ENCODE peak calls at places on chromosome 18, in seven cellular contexts. P is activated CD8-positive, alpha-beta memory T cell treated with anti-CD3 and anti-CD28 coated beads for 48 hours; W is HFFc6; R is hepatocyte; M is EH; I is NCI-H1694 treated with DMSO at 0.1 percent for 48 hours; Y is pons. L is an unnamed sample.

GRCh38 chr18:23772327-23772920 is 83.2 kb downstream of the LAMA3 start:
- DNase-seq in P (no peak), W (no peak), R (no peak), M (no peak), I (no peak), Y (peak; percentile 8), L (no peak)

GRCh38 chr18:908631-909621 is 4.3 kb downstream of the ADCYAP1 start:
- DNase-seq in P (no peak), W (no peak), R (no peak), M (no peak), I (no peak), Y (no peak), L (no peak)

GRCh38 chr18:54734059-54734458 is 94.2 kb upstream of the RAB27B start:
- DNase-seq in P (no peak), W (peak; percentile 87), R (peak; percentile 42), M (peak; percentile 89), I (no peak), Y (peak; percentile 6), L (no peak)

GRCh38 chr18:56843241-56843640 is 192.1 kb downstream of the WDR7 start:
- DNase-seq in P (no peak), W (no peak), R (no peak), M (no peak), I (no peak), Y (no peak), L (no peak)

GRCh38 chr18:48902856-48903601 is 47.7 kb downstream of the SMAD7 start:
- DNase-seq in P (no peak), W (no peak), R (no peak), M (peak; percentile 55), I (no peak), Y (peak; percentile 63), L (no peak)

GRCh38 chr18:36321636-36322407 is 24.3 kb downstream of the FHOD3 start:
- DNase-seq in P (no peak), W (peak; percentile 48), R (no peak), M (peak; percentile 59), I (no peak), Y (no peak), L (no peak)

GRCh38 chr18:23493654-23494053 is 9.7 kb upstream of the RMC1 start:
- DNase-seq in P (no peak), W (no peak), R (no peak), M (no peak), I (no peak), Y (no peak), L (no peak)

GRCh38 chr18:43587538-43588153 is 310.4 kb upstream of the SYT4 start:
- DNase-seq in P (no peak), W (peak; percentile 44), R (peak; percentile 61), M (peak; percentile 50), I (peak; percentile 37), Y (peak; percentile 65), L (no peak)

GRCh38 chr18:64132871-64133270 is 16.0 kb downstream of the LINC00305 start:
- DNase-seq in P (no peak), W (no peak), R (no peak), M (no peak), I (peak; percentile 16), Y (peak; percentile 38), L (no peak)

GRCh38 chr18:75206637-75207297 is 2.2 kb downstream of the PTGR3 start:
- DNase-seq in P (no peak), W (no peak), R (no peak), M (no peak), I (no peak), Y (no peak), L (no peak)

GRCh38 chr18:79275461-79275860 is 120.3 kb upstream of the NFATC1 start:
- DNase-seq in P (no peak), W (no peak), R (no peak), M (no peak), I (no peak), Y (no peak), L (no peak)

GRCh38 chr18:48326901-48327675 is 82.1 kb downstream of the ZBTB7C start:
- DNase-seq in P (no peak), W (peak; percentile 28), R (peak; percentile 34), M (peak; percentile 59), I (no peak), Y (no peak), L (no peak)

GRCh38 chr18:53586923-53587322 is 637.5 kb downstream of the MBD2 start:
- DNase-seq in P (no peak), W (no peak), R (no peak), M (no peak), I (no peak), Y (no peak), L (no peak)

GRCh38 chr18:64165906-64166305 is 17.0 kb upstream of the LINC00305 start:
- DNase-seq in P (no peak), W (no peak), R (no peak), M (no peak), I (no peak), Y (no peak), L (no peak)

GRCh38 chr18:59324623-59324971 is 6.1 kb upstream of the CPLX4 start:
- DNase-seq in P (no peak), W (no peak), R (no peak), M (no peak), I (no peak), Y (no peak), L (no peak)

GRCh38 chr18:10051877-10052631 is 138.2 kb downstream of the VAPA start:
- DNase-seq in P (no peak), W (peak; percentile 79), R (peak; percentile 35), M (peak; percentile 96), I (no peak), Y (peak; percentile 99), L (no peak)

GRCh38 chr18:13455960-13456471 is 237.5 kb downstream of the LDLRAD4 start:
- DNase-seq in P (no peak), W (no peak), R (no peak), M (no peak), I (no peak), Y (no peak), L (no peak)

GRCh38 chr18:43714346-43715010 is 437.2 kb upstream of the SYT4 start:
- DNase-seq in P (no peak), W (no peak), R (no peak), M (no peak), I (no peak), Y (no peak), L (no peak)

GRCh38 chr18:55497825-55498403 is 90.1 kb downstream of the TCF4 start:
- DNase-seq in P (no peak), W (no peak), R (no peak), M (no peak), I (no peak), Y (peak; percentile 51), L (no peak)

GRCh38 chr18:58402951-58403702 is 225.8 kb downstream of the ALPK2 start:
- DNase-seq in P (no peak), W (no peak), R (no peak), M (no peak), I (no peak), Y (no peak), L (no peak)

GRCh38 chr18:9101730-9102390 is 639 bp upstream of the NDUFV2 start:
- DNase-seq in P (no peak), W (peak; percentile 67), R (peak; percentile 64), M (peak; percentile 86), I (peak; percentile 13), Y (peak; percentile 70), L (no peak)

GRCh38 chr18:48928787-48929186 is 22.0 kb downstream of the SMAD7 start:
- DNase-seq in P (no peak), W (no peak), R (peak; percentile 81), M (peak; percentile 67), I (no peak), Y (peak; percentile 79), L (peak; percentile 88)

GRCh38 chr18:13389491-13390131 is 171.1 kb downstream of the LDLRAD4 start:
- DNase-seq in P (no peak), W (no peak), R (no peak), M (no peak), I (no peak), Y (no peak), L (no peak)

GRCh38 chr18:7467708-7468466 is 99.2 kb upstream of the PTPRM start:
- DNase-seq in P (no peak), W (no peak), R (no peak), M (peak; percentile 13), I (no peak), Y (no peak), L (no peak)

GRCh38 chr18:26440644-26441043 is 107.7 kb downstream of the KCTD1 start:
- DNase-seq in P (no peak), W (no peak), R (no peak), M (no peak), I (no peak), Y (no peak), L (no peak)

GRCh38 chr18:45416168-45416567 is 199.1 kb upstream of the SLC14A2 start:
- DNase-seq in P (no peak), W (peak; percentile 13), R (peak; percentile 84), M (no peak), I (no peak), Y (no peak), L (no peak)

GRCh38 chr18:11324956-11325873 is 175.8 kb upstream of the PIEZO2 start:
- DNase-seq in P (no peak), W (peak; percentile 92), R (no peak), M (peak; percentile 93), I (no peak), Y (no peak), L (no peak)

GRCh38 chr18:12679183-12679786 is 21.4 kb upstream of the SPIRE1 start:
- DNase-seq in P (no peak), W (no peak), R (no peak), M (peak; percentile 80), I (no peak), Y (peak; percentile 46), L (peak; percentile 63)

GRCh38 chr18:62933261-62933887 is 218.0 kb downstream of the PHLPP1 start:
- DNase-seq in P (no peak), W (no peak), R (no peak), M (no peak), I (no peak), Y (no peak), L (no peak)